ENCODE peak calls at places on chromosomes 2 and 18, in five cellular contexts. One of them, this sample, is unnamed.

GRCh38 chr2:227164745-227165350 is 424 bp downstream of the COL4A3 start:
- DNase-seq in H1: no peak
- DNase-seq in SJSA1: no peak
- DNase-seq in adrenal gland: peak; percentile 70
- DNase-seq in GM23338: peak; percentile 53
- DNase-seq in this sample: no peak

GRCh38 chr2:127695491-127696472 is 5.5 kb upstream of the SFT2D3 start:
- DNase-seq in H1: no peak
- DNase-seq in SJSA1: no peak
- DNase-seq in adrenal gland: peak; percentile 65
- DNase-seq in GM23338: peak; percentile 82
- DNase-seq in this sample: peak; percentile 15

GRCh38 chr2:24592436-24593100 is 101.5 kb downstream of the NCOA1 start:
- DNase-seq in H1: no peak
- DNase-seq in SJSA1: no peak
- DNase-seq in adrenal gland: no peak
- DNase-seq in GM23338: peak; percentile 56
- DNase-seq in this sample: no peak

GRCh38 chr2:239305771-239306170 is 95.0 kb downstream of the HDAC4 start:
- DNase-seq in H1: no peak
- DNase-seq in SJSA1: no peak
- DNase-seq in adrenal gland: no peak
- DNase-seq in GM23338: peak; percentile 1
- DNase-seq in this sample: no peak

GRCh38 chr2:163859951-163860350 is 124.1 kb upstream of the FIGN start:
- DNase-seq in H1: no peak
- DNase-seq in SJSA1: no peak
- DNase-seq in adrenal gland: no peak
- DNase-seq in GM23338: no peak
- DNase-seq in this sample: no peak

GRCh38 chr2:161113693-161114417 is 46.4 kb upstream of the TANK start:
- DNase-seq in H1: no peak
- DNase-seq in SJSA1: no peak
- DNase-seq in adrenal gland: no peak
- DNase-seq in GM23338: no peak
- DNase-seq in this sample: no peak

GRCh38 chr2:188798159-188798558 is 176.0 kb upstream of the COL3A1 start:
- DNase-seq in H1: no peak
- DNase-seq in SJSA1: no peak
- DNase-seq in adrenal gland: no peak
- DNase-seq in GM23338: no peak
- DNase-seq in this sample: no peak

GRCh38 chr2:143452817-143453462 is 323.7 kb downstream of the ARHGAP15 start:
- DNase-seq in H1: no peak
- DNase-seq in SJSA1: no peak
- DNase-seq in adrenal gland: no peak
- DNase-seq in GM23338: no peak
- DNase-seq in this sample: peak; percentile 26

GRCh38 chr2:172098650-172099471 is 3.8 kb downstream of the DLX2 start:
- DNase-seq in H1: no peak
- DNase-seq in SJSA1: peak; percentile 94
- DNase-seq in adrenal gland: peak; percentile 56
- DNase-seq in GM23338: peak; percentile 62
- DNase-seq in this sample: peak; percentile 27

GRCh38 chr2:132581917-132582316 is 88.1 kb downstream of the LYPD1 start:
- DNase-seq in H1: no peak
- DNase-seq in SJSA1: no peak
- DNase-seq in adrenal gland: no peak
- DNase-seq in GM23338: no peak
- DNase-seq in this sample: no peak

GRCh38 chr2:240451108-240451611 is 15.7 kb downstream of the GPC1 start:
- DNase-seq in H1: no peak
- DNase-seq in SJSA1: no peak
- DNase-seq in adrenal gland: no peak
- DNase-seq in GM23338: no peak
- DNase-seq in this sample: no peak

GRCh38 chr2:119264781-119265692 is 41.4 kb downstream of the STEAP3 start:
- DNase-seq in H1: no peak
- DNase-seq in SJSA1: no peak
- DNase-seq in adrenal gland: peak; percentile 70
- DNase-seq in GM23338: peak; percentile 84
- DNase-seq in this sample: no peak

GRCh38 chr18:38481576-38481975 is 916.0 kb upstream of the CELF4 start:
- DNase-seq in H1: no peak
- DNase-seq in SJSA1: no peak
- DNase-seq in adrenal gland: no peak
- DNase-seq in GM23338: no peak
- DNase-seq in this sample: no peak

GRCh38 chr18:44977856-44978255 is 297.2 kb downstream of the SETBP1 start:
- DNase-seq in H1: no peak
- DNase-seq in SJSA1: no peak
- DNase-seq in adrenal gland: no peak
- DNase-seq in GM23338: no peak
- DNase-seq in this sample: no peak

GRCh38 chr2:24231461-24231881 is 56.6 kb downstream of the FAM228A start:
- DNase-seq in H1: no peak
- DNase-seq in SJSA1: no peak
- DNase-seq in adrenal gland: no peak
- DNase-seq in GM23338: no peak
- DNase-seq in this sample: no peak

GRCh38 chr2:236861196-236861875 is 224.4 kb upstream of the COPS8 start:
- DNase-seq in H1: no peak
- DNase-seq in SJSA1: peak; percentile 23
- DNase-seq in adrenal gland: peak; percentile 5
- DNase-seq in GM23338: no peak
- DNase-seq in this sample: no peak

GRCh38 chr2:225274751-225275150 is 124.8 kb upstream of the NYAP2 start:
- DNase-seq in H1: no peak
- DNase-seq in SJSA1: no peak
- DNase-seq in adrenal gland: no peak
- DNase-seq in GM23338: no peak
- DNase-seq in this sample: no peak

GRCh38 chr2:98458667-98459380 is 14.2 kb downstream of the INPP4A start:
- DNase-seq in H1: no peak
- DNase-seq in SJSA1: peak; percentile 22
- DNase-seq in adrenal gland: no peak
- DNase-seq in GM23338: no peak
- DNase-seq in this sample: no peak

GRCh38 chr18:22286576-22286975 is 117.2 kb downstream of the GATA6 start:
- DNase-seq in H1: no peak
- DNase-seq in SJSA1: no peak
- DNase-seq in adrenal gland: peak; percentile 38
- DNase-seq in GM23338: no peak
- DNase-seq in this sample: no peak

GRCh38 chr2:63078852-63079606 is 28.4 kb downstream of the OTX1 start:
- DNase-seq in H1: no peak
- DNase-seq in SJSA1: no peak
- DNase-seq in adrenal gland: no peak
- DNase-seq in GM23338: peak; percentile 86
- DNase-seq in this sample: no peak

DNA sequence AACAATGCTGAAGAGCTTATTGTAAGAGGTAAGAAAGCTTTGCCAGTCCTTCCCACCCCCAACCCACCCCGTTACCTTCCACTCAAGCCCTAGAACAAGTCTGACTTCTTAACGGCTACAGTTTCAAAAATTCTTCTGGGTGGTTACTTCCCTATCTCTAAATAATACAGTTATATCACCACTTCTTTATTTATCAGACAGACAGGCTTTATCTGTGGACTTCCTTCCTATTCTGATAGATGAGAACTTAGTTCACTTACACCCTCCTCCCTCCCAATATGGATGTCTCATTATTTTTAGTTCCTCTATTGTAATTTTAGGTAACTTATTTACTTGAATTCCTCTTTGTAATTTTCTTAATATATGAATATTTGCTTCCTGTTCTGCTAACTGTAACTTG is 26.7 kb upstream of the ACTR3 start:
- DNase-seq in H1: no peak
- DNase-seq in SJSA1: no peak
- DNase-seq in adrenal gland: no peak
- DNase-seq in GM23338: no peak
- DNase-seq in this sample: no peak
- H3K4me1 ChIP-seq in H1: no peaks in the 10 kb centered on the region
- H3K4me1 ChIP-seq in SJSA1: peaks cover 11% of the 10 kb centered on the region
- H3K4me1 ChIP-seq in adrenal gland: no peaks in the 10 kb centered on the region
- H3K4me1 ChIP-seq in GM23338: no peaks in the 10 kb centered on the region
- H3K4me1 ChIP-seq in this sample: no peaks in the 10 kb centered on the region

GRCh38 chr2:219183151-219183757 is 5.2 kb downstream of the RETREG2 start:
- DNase-seq in H1: no peak
- DNase-seq in SJSA1: no peak
- DNase-seq in adrenal gland: no peak
- DNase-seq in GM23338: no peak
- DNase-seq in this sample: no peak
- H3K4me1 ChIP-seq in H1: peaks cover 6% of the 10 kb centered on the region
- H3K4me1 ChIP-seq in SJSA1: peaks cover 8% of the 10 kb centered on the region
- H3K4me1 ChIP-seq in adrenal gland: peaks cover 6% of the 10 kb centered on the region
- H3K4me1 ChIP-seq in GM23338: peaks cover 7% of the 10 kb centered on the region
- H3K4me1 ChIP-seq in this sample: peaks cover 16% of the 10 kb centered on the region

GRCh38 chr2:231123362-231123898 is 1.4 kb downstream of the HTR2B start:
- DNase-seq in H1: no peak
- DNase-seq in SJSA1: no peak
- DNase-seq in adrenal gland: no peak
- DNase-seq in GM23338: peak; percentile 24
- DNase-seq in this sample: no peak

GRCh38 chr2:231126123-231126522 is 1.3 kb upstream of the HTR2B start:
- DNase-seq in H1: no peak
- DNase-seq in SJSA1: no peak
- DNase-seq in adrenal gland: no peak
- DNase-seq in GM23338: no peak
- DNase-seq in this sample: no peak

GRCh38 chr2:231125272-231125671 is 430 bp upstream of the HTR2B start:
- DNase-seq in H1: no peak
- DNase-seq in SJSA1: no peak
- DNase-seq in adrenal gland: no peak
- DNase-seq in GM23338: no peak
- DNase-seq in this sample: no peak

GRCh38 chr2:231127480-231127879 is 2.6 kb upstream of the HTR2B start:
- DNase-seq in H1: no peak
- DNase-seq in SJSA1: no peak
- DNase-seq in adrenal gland: no peak
- DNase-seq in GM23338: no peak
- DNase-seq in this sample: no peak

DNA sequence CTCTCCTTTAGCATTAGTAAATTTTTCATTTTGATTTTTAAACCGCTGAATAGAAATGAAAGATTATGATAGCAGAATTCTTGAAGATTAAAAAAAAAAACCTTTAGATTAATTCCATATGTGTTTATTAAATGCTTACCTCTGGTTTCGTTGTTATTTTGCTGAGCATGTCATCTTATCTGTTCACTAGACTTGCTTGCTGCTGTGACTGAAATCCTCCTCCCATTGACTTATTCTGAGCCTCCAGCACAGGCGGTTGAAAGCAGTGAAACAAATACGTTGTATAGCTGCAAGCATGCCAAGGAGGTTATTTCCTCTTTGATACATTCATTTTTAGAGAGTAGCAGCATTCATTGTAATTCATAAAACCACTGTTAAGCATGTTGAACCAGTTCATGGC is at the start of gene HTR2B:
- DNase-seq in H1: no peak
- DNase-seq in SJSA1: no peak
- DNase-seq in adrenal gland: no peak
- DNase-seq in GM23338: peak; percentile 17
- DNase-seq in this sample: no peak
- H3K4me1 ChIP-seq in H1: peaks cover 5% of the 10 kb centered on the region
- H3K4me1 ChIP-seq in SJSA1: peaks cover 33% of the 10 kb centered on the region
- H3K4me1 ChIP-seq in adrenal gland: no peaks in the 10 kb centered on the region
- H3K4me1 ChIP-seq in GM23338: peaks cover 41% of the 10 kb centered on the region
- H3K4me1 ChIP-seq in this sample: no peaks in the 10 kb centered on the region

GRCh38 chr2:9210030-9210429 is 3.4 kb downstream of the ASAP2 start:
- DNase-seq in H1: no peak
- DNase-seq in SJSA1: no peak
- DNase-seq in adrenal gland: no peak
- DNase-seq in GM23338: peak; percentile 45
- DNase-seq in this sample: no peak
- H3K4me1 ChIP-seq in H1: peaks cover 6% of the 10 kb centered on the region
- H3K4me1 ChIP-seq in SJSA1: peaks cover 24% of the 10 kb centered on the region
- H3K4me1 ChIP-seq in adrenal gland: peaks cover 5% of the 10 kb centered on the region
- H3K4me1 ChIP-seq in GM23338: peaks cover 27% of the 10 kb centered on the region
- H3K4me1 ChIP-seq in this sample: peaks cover 9% of the 10 kb centered on the region

GRCh38 chr2:54615832-54616534 is 107.5 kb upstream of the EML6 start:
- DNase-seq in H1: no peak
- DNase-seq in SJSA1: no peak
- DNase-seq in adrenal gland: peak; percentile 3
- DNase-seq in GM23338: no peak
- DNase-seq in this sample: no peak
- H3K4me1 ChIP-seq in H1: no peaks in the 10 kb centered on the region
- H3K4me1 ChIP-seq in SJSA1: peaks cover 9% of the 10 kb centered on the region
- H3K4me1 ChIP-seq in adrenal gland: peaks cover 36% of the 10 kb centered on the region
- H3K4me1 ChIP-seq in GM23338: peaks cover 16% of the 10 kb centered on the region
- H3K4me1 ChIP-seq in this sample: peaks cover 4% of the 10 kb centered on the region

GRCh38 chr2:42493468-42493884 is 306 bp downstream of the KCNG3 start:
- DNase-seq in H1: no peak
- DNase-seq in SJSA1: no peak
- DNase-seq in adrenal gland: peak; percentile 26
- DNase-seq in GM23338: no peak
- DNase-seq in this sample: no peak

GRCh38 chr2:42493885-42494433 is at the start of gene KCNG3:
- DNase-seq in H1: no peak
- DNase-seq in SJSA1: peak; percentile 80
- DNase-seq in adrenal gland: peak; percentile 77
- DNase-seq in GM23338: peak; percentile 89
- DNase-seq in this sample: peak; percentile 27

GRCh38 chr2:42495234-42495581 is 1.4 kb upstream of the KCNG3 start:
- DNase-seq in H1: no peak
- DNase-seq in SJSA1: no peak
- DNase-seq in adrenal gland: no peak
- DNase-seq in GM23338: no peak
- DNase-seq in this sample: no peak

GRCh38 chr2:42495611-42496010 is 1.8 kb upstream of the KCNG3 start:
- DNase-seq in H1: no peak
- DNase-seq in SJSA1: no peak
- DNase-seq in adrenal gland: no peak
- DNase-seq in GM23338: no peak
- DNase-seq in this sample: no peak

DNA sequence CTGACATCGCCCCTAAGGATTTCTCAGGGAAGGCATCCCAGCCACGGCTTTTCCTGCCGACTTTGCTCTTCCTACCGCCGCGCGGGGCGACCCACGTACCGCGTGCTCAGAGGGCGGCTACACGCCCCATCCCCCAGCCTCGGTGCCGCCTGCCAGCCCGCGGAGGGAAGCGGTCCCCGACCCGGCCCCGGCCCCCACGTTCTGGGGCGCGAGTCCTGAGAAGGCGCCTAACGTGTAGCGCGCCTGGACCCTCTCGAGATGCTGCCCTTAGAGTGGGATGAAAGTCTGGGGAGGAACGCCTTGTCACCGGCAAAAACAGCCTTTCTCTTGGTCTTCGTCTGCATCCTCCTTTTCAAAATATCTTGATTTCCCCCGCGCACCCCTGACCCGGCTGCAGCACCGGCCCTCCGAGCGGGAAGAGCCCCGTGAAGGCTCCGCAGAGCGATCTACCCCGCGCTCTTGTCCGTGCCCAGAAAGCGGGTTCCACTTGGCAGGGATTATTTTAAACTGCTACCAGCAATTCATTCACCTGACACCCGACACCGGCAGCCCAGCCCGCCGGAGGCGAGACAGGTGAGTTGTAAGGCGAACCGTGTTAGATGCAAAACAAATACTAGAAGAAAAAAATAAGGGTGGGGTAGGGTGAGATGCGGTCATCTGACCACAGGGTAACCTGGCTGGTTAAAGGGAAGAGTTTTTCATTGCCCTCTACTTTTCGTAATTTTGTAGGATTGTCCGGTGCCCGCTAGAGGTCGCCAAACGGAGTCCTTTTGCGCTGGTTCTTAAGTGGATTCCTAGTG is 852 bp upstream of the KCNG3 start:
- DNase-seq in H1: peak; percentile 88
- DNase-seq in SJSA1: peak; percentile 64
- DNase-seq in adrenal gland: peak; percentile 87
- DNase-seq in GM23338: peak; percentile 93
- DNase-seq in this sample: peak; percentile 33
- H3K4me1 ChIP-seq in H1: peaks cover 9% of the 10 kb centered on the region
- H3K4me1 ChIP-seq in SJSA1: peaks cover 32% of the 10 kb centered on the region
- H3K4me1 ChIP-seq in adrenal gland: peaks cover 6% of the 10 kb centered on the region
- H3K4me1 ChIP-seq in GM23338: peaks cover 48% of the 10 kb centered on the region
- H3K4me1 ChIP-seq in this sample: peaks cover 9% of the 10 kb centered on the region

This sample was measured in effector memory CD4-positive, alpha-beta T cell.